ENCODE peak calls at places on chromosomes 5 and 9, in nine cellular contexts. O is astrocyte of the cerebellum, U is NCI-H748 treated with DMSO at 0.1 percent for 48 hours, L is upper lobe of right lung, I is PC-9, D is adrenal gland, J is cardiac septum, Y is fibroblast of pulmonary artery, A is AG08395. N is an unnamed sample.

GRCh38 chr9:19946446-19947109 is 157.7 kb upstream of the SLC24A2 start:
- DNase-seq in O (no peak), U (peak; percentile 10), L (no peak), I (no peak), D (no peak), J (no peak), Y (peak; percentile 51), A (no peak), N (peak; percentile 31)

GRCh38 chr9:81474125-81474524 is 215.2 kb downstream of the TLE1 start:
- DNase-seq in O (no peak), U (no peak), L (no peak), I (no peak), D (no peak), J (no peak), Y (no peak), A (no peak), N (no peak)

GRCh38 chr9:135577256-135577655 is 15.7 kb downstream of the PAEP start:
- DNase-seq in O (no peak), U (no peak), L (no peak), I (no peak), D (no peak), J (no peak), Y (no peak), A (no peak), N (no peak)

GRCh38 chr5:135232958-135233357 is 166.1 kb downstream of the MACROH2A1 start:
- DNase-seq in O (no peak), U (no peak), L (peak; percentile 65), I (no peak), D (no peak), J (peak; percentile 63), Y (no peak), A (no peak), N (no peak)

GRCh38 chr9:34744295-34745221 is 34.6 kb upstream of the CCL21 start:
- DNase-seq in O (no peak), U (no peak), L (no peak), I (peak; percentile 42), D (peak; percentile 46), J (no peak), Y (peak; percentile 71), A (peak; percentile 53), N (peak; percentile 34)

GRCh38 chr5:75059887-75060286 is 7.5 kb upstream of the GCNT4 start:
- DNase-seq in O (no peak), U (no peak), L (no peak), I (no peak), D (no peak), J (no peak), Y (no peak), A (no peak), N (no peak)

GRCh38 chr9:126057869-126058467 is 268.7 kb upstream of the MVB12B start:
- DNase-seq in O (no peak), U (peak; percentile 44), L (no peak), I (no peak), D (no peak), J (no peak), Y (no peak), A (no peak), N (no peak)

GRCh38 chr5:79621056-79621455 is 8.8 kb downstream of the TENT2 start:
- DNase-seq in O (peak; percentile 5), U (no peak), L (no peak), I (no peak), D (no peak), J (no peak), Y (peak; percentile 60), A (no peak), N (no peak)

GRCh38 chr9:13165956-13166355 is 113.5 kb downstream of the MPDZ start:
- DNase-seq in O (no peak), U (no peak), L (no peak), I (no peak), D (no peak), J (no peak), Y (no peak), A (no peak), N (no peak)

GRCh38 chr9:93123561-93124283 is 10.3 kb downstream of the NINJ1 start:
- DNase-seq in O (no peak), U (no peak), L (peak; percentile 47), I (no peak), D (peak; percentile 35), J (peak; percentile 47), Y (no peak), A (no peak), N (no peak)

GRCh38 chr5:156570615-156571014 is 243.7 kb downstream of the SGCD start:
- DNase-seq in O (no peak), U (no peak), L (no peak), I (no peak), D (no peak), J (no peak), Y (no peak), A (no peak), N (no peak)

GRCh38 chr9:76818271-76818670 is 54.0 kb downstream of the PCA3 start:
- DNase-seq in O (peak; percentile 98), U (no peak), L (no peak), I (peak; percentile 65), D (peak; percentile 90), J (no peak), Y (peak; percentile 97), A (peak; percentile 94), N (peak; percentile 41)

GRCh38 chr9:113955076-113955752 is 79.1 kb downstream of the ZNF618 start:
- DNase-seq in O (peak; percentile 53), U (no peak), L (no peak), I (no peak), D (peak; percentile 35), J (no peak), Y (peak; percentile 82), A (peak; percentile 62), N (no peak)

GRCh38 chr5:147874910-147875367 is 3.6 kb upstream of the SCGB3A2 start:
- DNase-seq in O (no peak), U (no peak), L (no peak), I (no peak), D (no peak), J (no peak), Y (no peak), A (no peak), N (no peak)

GRCh38 chr9:4277531-4277991 is 22.3 kb downstream of the GLIS3 start:
- DNase-seq in O (no peak), U (no peak), L (no peak), I (no peak), D (no peak), J (no peak), Y (peak; percentile 55), A (no peak), N (no peak)

GRCh38 chr9:5611321-5612186 is 17.4 kb upstream of the RIC1 start:
- DNase-seq in O (no peak), U (no peak), L (no peak), I (no peak), D (no peak), J (no peak), Y (no peak), A (peak; percentile 5), N (no peak)